ENCODE peak calls at places on chromosome 14, in four cellular contexts. Z, X, D and P are unnamed samples.

GRCh38 chr14:53044486-53044885 is 93.6 kb upstream of the FERMT2 start:
- DNase-seq in Z (peak; percentile 78), X (no peak), D (no peak), P (no peak)

GRCh38 chr14:36438883-36439282 is 81.1 kb downstream of the NKX2-1 start:
- DNase-seq in D (no peak), X (no peak), Z (no peak), P (no peak)

GRCh38 chr14:38310420-38310995 is 54.6 kb upstream of the CLEC14A start:
- DNase-seq in Z (no peak), D (no peak), X (no peak), P (no peak)

GRCh38 chr14:101808020-101808641 is 46.6 kb downstream of the PPP2R5C start:
- DNase-seq in Z (no peak), X (no peak), D (no peak), P (no peak)

GRCh38 chr14:62777510-62777909 is 267.7 kb downstream of the KCNH5 start:
- DNase-seq in D (no peak), Z (no peak), X (no peak), P (no peak)

GRCh38 chr14:99164712-99165111 is 107.3 kb downstream of the BCL11B start:
- DNase-seq in D (no peak), Z (no peak), X (no peak), P (no peak)

GRCh38 chr14:105448706-105449111 is 25.9 kb upstream of the CRIP2 start:
- DNase-seq in X (peak; percentile 68), Z (peak; percentile 68), D (peak; percentile 76), P (peak; percentile 88)

GRCh38 chr14:72920008-72920407 is 6.3 kb upstream of the DCAF4 start:
- DNase-seq in D (no peak), X (no peak), Z (no peak), P (no peak)

GRCh38 chr14:69694730-69695663 is 71.9 kb upstream of the SRSF5 start:
- DNase-seq in Z (no peak), D (no peak), X (no peak), P (no peak)

GRCh38 chr14:24734917-24735500 is 101.0 kb upstream of the GZMB start:
- DNase-seq in X (no peak), Z (peak; percentile 84), D (no peak), P (no peak)

GRCh38 chr14:88005050-88005481 is at the start of gene GPR65:
- DNase-seq in X (no peak), Z (peak; percentile 48), D (no peak), P (no peak)

GRCh38 chr14:101068958-101069549 is 165.5 kb upstream of the RTL1 start:
- DNase-seq in D (peak; percentile 2), Z (no peak), X (no peak), P (no peak)

GRCh38 chr14:24164591-24164991 is 3.5 kb downstream of the IRF9 start:
- DNase-seq in D (no peak), Z (no peak), X (no peak), P (no peak)

GRCh38 chr14:24095196-24096068 is 1.3 kb downstream of the PCK2 start:
- DNase-seq in X (peak; percentile 62), D (peak; percentile 54), Z (peak; percentile 38), P (peak; percentile 81)

GRCh38 chr14:105465209-105466031 is 9.2 kb upstream of the CRIP2 start:
- DNase-seq in D (no peak), X (no peak), Z (peak; percentile 41), P (no peak)

GRCh38 chr14:56886471-56887062 is 76.3 kb upstream of the OTX2 start:
- DNase-seq in X (no peak), D (no peak), Z (no peak), P (no peak)

GRCh38 chr14:72439707-72440106 is 454.2 kb downstream of the DPF3 start:
- DNase-seq in X (no peak), D (no peak), Z (no peak), P (no peak)

GRCh38 chr14:101499080-101499479 is 62.2 kb upstream of the DIO3 start:
- DNase-seq in Z (no peak), X (no peak), D (no peak), P (peak; percentile 65)

GRCh38 chr14:104195854-104196253 is 57.5 kb downstream of the KIF26A start:
- DNase-seq in D (no peak), Z (no peak), X (no peak), P (no peak)

GRCh38 chr14:54138354-54139038 is 181.9 kb upstream of the BMP4 start:
- DNase-seq in Z (no peak), D (no peak), X (no peak), P (no peak)

GRCh38 chr14:22549981-22550670 is 38.9 kb downstream of the DAD1 start:
- DNase-seq in X (peak; percentile 60), D (no peak), Z (peak; percentile 81), P (no peak)

GRCh38 chr14:58108717-58109116 is 43.3 kb downstream of the ARMH4 start:
- DNase-seq in X (no peak), Z (no peak), D (no peak), P (no peak)

GRCh38 chr14:104683653-104684448 is 5.6 kb upstream of the INF2 start:
- DNase-seq in Z (no peak), X (no peak), D (no peak), P (peak; percentile 37)

GRCh38 chr14:39762576-39763401 is 330.6 kb upstream of the FBXO33 start:
- DNase-seq in D (no peak), X (no peak), Z (no peak), P (no peak)

GRCh38 chr14:104980601-104981531 is 2.7 kb upstream of the AHNAK2 start:
- DNase-seq in D (no peak), X (peak; percentile 0), Z (no peak), P (peak; percentile 45)

GRCh38 chr14:106813477-106813823 is 1287.1 kb downstream of the TMEM121 start:
- DNase-seq in Z (no peak), X (no peak), D (no peak), P (peak; percentile 61)

GRCh38 chr14:106840258-106840657 is 1313.9 kb downstream of the TMEM121 start:
- DNase-seq in D (no peak), Z (no peak), X (no peak), P (no peak)

GRCh38 chr14:94373708-94374107 is 14.7 kb downstream of the SERPINA1 start:
- DNase-seq in Z (peak; percentile 95), X (no peak), D (peak; percentile 65), P (no peak)